ENCODE peak calls at places on chromosomes 2 and 18, in six cellular contexts. N, F, D, W, Y and Z are unnamed samples.

GRCh38 chr2:239230318-239231052 is 170.3 kb downstream of the HDAC4 start:
- DNase-seq in W (no peak), D (no peak), Y (peak), N (no peak), F (no peak), Z (peak)

GRCh38 chr2:10045561-10046355 is 2.4 kb downstream of the KLF11 start:
- DNase-seq in W (no peak), Y (no peak), F (no peak), D (no peak), N (no peak), Z (no peak)

GRCh38 chr2:232779935-232780334 is 3.6 kb upstream of the KCNJ13 start:
- DNase-seq in F (no peak), W (peak), D (no peak), N (no peak), Y (no peak), Z (no peak)

GRCh38 chr18:77000527-77000926 is 132.1 kb downstream of the MBP start:
- DNase-seq in D (peak), Y (no peak), W (peak), N (peak), F (peak), Z (peak)

GRCh38 chr18:55592572-55592971 is 4.6 kb upstream of the TCF4 start:
- DNase-seq in D (no peak), F (no peak), N (no peak), W (peak), Y (no peak), Z (no peak)

GRCh38 chr2:175855794-175856453 is 146.1 kb downstream of the LNPK start:
- DNase-seq in D (no peak), W (peak), N (no peak), F (no peak), Y (no peak), Z (no peak)

GRCh38 chr2:74554821-74555531 is 456 bp downstream of the DOK1 start:
- DNase-seq in W (peak), Y (no peak), N (no peak), D (peak), F (peak), Z (no peak)

GRCh38 chr2:216195565-216195978 is 86.4 kb downstream of the XRCC5 start:
- DNase-seq in W (peak), F (no peak), N (no peak), Y (no peak), D (no peak), Z (no peak)

GRCh38 chr2:195533771-195534642 is 123.0 kb upstream of the SLC39A10 start:
- DNase-seq in N (peak), F (peak), Y (no peak), D (peak), W (peak), Z (peak)

GRCh38 chr2:46001290-46001689 is 295.9 kb upstream of the EPAS1 start:
- DNase-seq in F (no peak), W (no peak), Y (no peak), D (no peak), N (no peak), Z (no peak)

GRCh38 chr2:183229386-183229785 is 105.1 kb downstream of the NUP35 start:
- DNase-seq in N (no peak), F (no peak), Y (no peak), W (peak), D (no peak), Z (no peak)

GRCh38 chr2:206869824-206870495 is 69.4 kb upstream of the CPO start:
- DNase-seq in Y (no peak), F (no peak), N (no peak), W (no peak), D (no peak), Z (no peak)

GRCh38 chr2:26607698-26608097 is 33.5 kb downstream of the CIB4 start:
- DNase-seq in F (no peak), N (no peak), Y (peak), D (no peak), W (no peak), Z (no peak)

GRCh38 chr2:219688560-219689445 is 61.4 kb downstream of the SLC4A3 start:
- DNase-seq in Y (no peak), N (no peak), W (peak), D (no peak), F (no peak), Z (no peak)

GRCh38 chr2:152363933-152364332 is 29.0 kb downstream of the FMNL2 start:
- DNase-seq in W (no peak), N (no peak), F (no peak), Y (no peak), D (no peak), Z (no peak)

GRCh38 chr2:173983414-173983871 is 18.3 kb upstream of the SP3 start:
- DNase-seq in F (no peak), N (no peak), D (no peak), Y (no peak), W (peak), Z (no peak)

GRCh38 chr18:23743733-23744333 is 54.6 kb downstream of the LAMA3 start:
- DNase-seq in D (no peak), F (no peak), N (no peak), Y (no peak), W (no peak), Z (no peak)

GRCh38 chr2:148702475-148702874 is 57.9 kb downstream of the EPC2 start:
- DNase-seq in N (no peak), F (no peak), D (no peak), W (no peak), Y (no peak), Z (no peak)

GRCh38 chr18:11502368-11502767 is 107.0 kb upstream of the SLC35G4 start:
- DNase-seq in F (no peak), N (no peak), W (peak), D (no peak), Y (no peak), Z (no peak)

GRCh38 chr18:51135361-51135760 is 62.1 kb downstream of the MEX3C start:
- DNase-seq in D (no peak), Y (no peak), W (peak), N (peak), F (no peak), Z (no peak)

GRCh38 chr2:26033270-26033768 is 565 bp upstream of the RAB10 start:
- DNase-seq in D (peak), N (peak), W (peak), F (no peak), Y (no peak), Z (peak)

GRCh38 chr2:163481515-163481914 is 254.3 kb downstream of the FIGN start:
- DNase-seq in F (no peak), N (no peak), D (no peak), W (no peak), Y (no peak), Z (no peak)

GRCh38 chr2:148130571-148130970 is 109.7 kb downstream of the MBD5 start:
- DNase-seq in W (peak), D (no peak), Y (no peak), N (peak), F (no peak), Z (no peak)

GRCh38 chr2:207008105-207008990 is 69.0 kb downstream of the CPO start:
- DNase-seq in F (no peak), Y (no peak), D (peak), W (peak), N (no peak), Z (no peak)

GRCh38 chr18:25557006-25557405 is 205.0 kb upstream of the ZNF521 start:
- DNase-seq in Y (no peak), N (no peak), D (no peak), F (no peak), W (no peak), Z (peak)

GRCh38 chr2:230947235-230947576 is 22.2 kb upstream of the GPR55 start:
- DNase-seq in N (no peak), W (no peak), D (no peak), F (no peak), Y (no peak), Z (no peak)

GRCh38 chr18:34329840-34330239 is 105.1 kb upstream of the NOL4 start:
- DNase-seq in W (no peak), F (no peak), D (no peak), Y (no peak), N (no peak), Z (no peak)

GRCh38 chr2:131413148-131413747 is 49.3 kb upstream of the RAB6D start:
- DNase-seq in F (no peak), W (peak), D (peak), N (peak), Y (no peak), Z (peak)

GRCh38 chr2:161416294-161416632 is at the start of gene TBR1:
- DNase-seq in W (no peak), Y (no peak), D (no peak), N (no peak), F (no peak), Z (no peak)

GRCh38 chr2:169619946-169620345 is 35.8 kb downstream of the PPIG start:
- DNase-seq in N (no peak), Y (no peak), F (no peak), W (no peak), D (no peak), Z (no peak)

GRCh38 chr2:95316466-95317122 is 19.4 kb downstream of the KCNIP3 start:
- DNase-seq in Y (no peak), F (no peak), N (no peak), W (peak), D (no peak), Z (no peak)

GRCh38 chr2:177291701-177292100 is 27.2 kb upstream of the NFE2L2 start:
- DNase-seq in D (no peak), F (no peak), W (no peak), Y (no peak), N (no peak), Z (no peak)

GRCh38 chr2:74440005-74440377 is 1.7 kb downstream of the RTKN start:
- DNase-seq in F (no peak), D (no peak), N (no peak), Y (no peak), W (peak), Z (no peak)

GRCh38 chr2:26612522-26613240 is 28.5 kb downstream of the CIB4 start:
- DNase-seq in D (no peak), W (no peak), F (no peak), Y (peak), N (no peak), Z (peak)

GRCh38 chr2:3171564-3172264 is 205.9 kb downstream of the EIPR1 start:
- DNase-seq in F (no peak), N (no peak), Y (peak), W (no peak), D (no peak), Z (no peak)

GRCh38 chr2:241001413-241002274 is 3.2 kb downstream of the SNED1 start:
- DNase-seq in F (no peak), N (no peak), D (no peak), W (no peak), Y (peak), Z (no peak)

GRCh38 chr18:59044855-59045254 is 94.8 kb upstream of the SEC11C start:
- DNase-seq in N (no peak), Y (peak), D (no peak), W (no peak), F (no peak), Z (no peak)

GRCh38 chr18:78853341-78853740 is 126.3 kb upstream of the SALL3 start:
- DNase-seq in N (no peak), W (no peak), D (no peak), F (no peak), Y (no peak), Z (no peak)

GRCh38 chr2:47907097-47907781 is 941 bp upstream of the FBXO11 start:
- DNase-seq in D (no peak), F (peak), Y (no peak), N (peak), W (no peak), Z (peak)

GRCh38 chr2:134138115-134138514 is 115.8 kb upstream of the MGAT5 start:
- DNase-seq in D (no peak), Y (no peak), F (no peak), N (no peak), W (peak), Z (no peak)